ENCODE peak calls at places on chromosomes 1 and 21, in eight cellular contexts. B is putamen; U is naive thymus-derived CD4-positive, alpha-beta T cell; M is EH; J is natural killer cell; G is left cardiac atrium; W is occipital lobe; F is H4. A is an unnamed sample.

GRCh38 chr1:64038965-64039926 is 164.2 kb upstream of the UBE2U start:
- DNase-seq in G (peak), B (peak), F (peak), J (no peak), U (no peak), W (no peak), M (peak), A (peak)

GRCh38 chr21:27129215-27129614 is 162.3 kb upstream of the ADAMTS5 start:
- DNase-seq in U (no peak), M (peak), F (peak), J (no peak), G (no peak), W (no peak), B (no peak), A (no peak)

GRCh38 chr1:152926091-152926490 is 17.7 kb downstream of the IVL start:
- DNase-seq in B (no peak), J (no peak), W (no peak), G (no peak), F (no peak), U (no peak), M (peak), A (no peak)

GRCh38 chr1:22131875-22132486 is 10.9 kb downstream of the WNT4 start:
- DNase-seq in U (peak), W (no peak), G (peak), B (no peak), J (peak), M (no peak), F (no peak), A (no peak)

GRCh38 chr1:10295471-10296085 is 85.2 kb downstream of the KIF1B start:
- DNase-seq in G (no peak), U (no peak), M (no peak), J (no peak), B (peak), F (no peak), W (peak), A (no peak)

GRCh38 chr1:210298296-210298695 is 30.4 kb upstream of the HHAT start:
- DNase-seq in B (no peak), U (no peak), F (no peak), W (no peak), M (peak), G (no peak), J (no peak), A (no peak)

GRCh38 chr1:3940081-3940755 is 40.1 kb upstream of the C1orf174 start:
- DNase-seq in J (no peak), B (no peak), M (no peak), U (no peak), G (no peak), W (no peak), F (no peak), A (no peak)

GRCh38 chr1:53810497-53810896 is 27.6 kb downstream of the NDC1 start:
- DNase-seq in W (no peak), U (no peak), B (no peak), J (no peak), F (no peak), M (no peak), G (no peak), A (no peak)

GRCh38 chr1:208476825-208477170 is 232.6 kb upstream of the PLXNA2 start:
- DNase-seq in W (no peak), J (no peak), F (no peak), B (no peak), U (no peak), G (no peak), M (no peak), A (no peak)

GRCh38 chr21:39094087-39094785 is 89.0 kb downstream of the PSMG1 start:
- DNase-seq in W (no peak), U (no peak), M (no peak), J (no peak), F (no peak), G (no peak), B (peak), A (no peak)

GRCh38 chr1:23169727-23170335 is 1.2 kb upstream of the LUZP1 start:
- DNase-seq in M (peak), G (peak), W (peak), B (no peak), J (no peak), U (peak), F (peak), A (peak)